ENCODE peak calls at places on chromosome 12, in four cellular contexts. One of them, this sample, is unnamed. For H3K4me1, the result is how much of the 10 kb centered on the place peaks cover.

GRCh38 chr12:57552692-57553321 is 3.0 kb downstream of the KIF5A start:
- DNase-seq in Peyer's patch: no peak
- DNase-seq in SJSA1: no peak
- DNase-seq in ascending aorta: no peak
- DNase-seq in this sample: no peak

GRCh38 chr12:16358896-16359295 is 11.5 kb downstream of the MGST1 start:
- DNase-seq in Peyer's patch: no peak
- DNase-seq in SJSA1: no peak
- DNase-seq in ascending aorta: no peak
- DNase-seq in this sample: no peak

GRCh38 chr12:2094597-2094996 is 41.8 kb downstream of the CACNA1C start:
- DNase-seq in Peyer's patch: no peak
- DNase-seq in SJSA1: no peak
- DNase-seq in ascending aorta: no peak
- DNase-seq in this sample: no peak

GRCh38 chr12:52903285-52903854 is 1.5 kb downstream of the KRT8 start:
- DNase-seq in Peyer's patch: peak
- DNase-seq in SJSA1: no peak
- DNase-seq in ascending aorta: peak
- DNase-seq in this sample: peak

GRCh38 chr12:41979574-41979973 is 165.1 kb downstream of the GXYLT1 start:
- DNase-seq in Peyer's patch: no peak
- DNase-seq in SJSA1: no peak
- DNase-seq in ascending aorta: no peak
- DNase-seq in this sample: no peak

GRCh38 chr12:62919827-62920226 is 15.1 kb downstream of the PPM1H start:
- DNase-seq in Peyer's patch: no peak
- DNase-seq in SJSA1: no peak
- DNase-seq in ascending aorta: no peak
- DNase-seq in this sample: no peak

GRCh38 chr12:90741611-90742010 is 213.4 kb downstream of the CCER1 start:
- DNase-seq in Peyer's patch: no peak
- DNase-seq in SJSA1: no peak
- DNase-seq in ascending aorta: no peak
- DNase-seq in this sample: no peak

GRCh38 chr12:121799175-121799841 is 4.5 kb upstream of the SETD1B start:
- DNase-seq in Peyer's patch: peak
- DNase-seq in SJSA1: no peak
- DNase-seq in ascending aorta: peak
- DNase-seq in this sample: peak

GRCh38 chr12:62602445-62603060 is 135.9 kb downstream of the MON2 start:
- DNase-seq in Peyer's patch: peak
- DNase-seq in SJSA1: peak
- DNase-seq in ascending aorta: peak
- DNase-seq in this sample: peak

GRCh38 chr12:42299392-42300308 is 26.2 kb downstream of the ZCRB1 start:
- DNase-seq in Peyer's patch: no peak
- DNase-seq in SJSA1: peak
- DNase-seq in ascending aorta: no peak
- DNase-seq in this sample: peak

GRCh38 chr12:86229772-86230171 is 26.4 kb downstream of the MGAT4C start:
- DNase-seq in Peyer's patch: no peak
- DNase-seq in SJSA1: no peak
- DNase-seq in ascending aorta: no peak
- DNase-seq in this sample: no peak
- H3K4me1 ChIP-seq in Peyer's patch: under half
- H3K4me1 ChIP-seq in SJSA1: under half
- H3K4me1 ChIP-seq in ascending aorta: under half
- H3K4me1 ChIP-seq in this sample: under half

GRCh38 chr12:4289334-4289878 is 15.8 kb downstream of the CCND2 start:
- DNase-seq in Peyer's patch: no peak
- DNase-seq in SJSA1: no peak
- DNase-seq in ascending aorta: peak
- DNase-seq in this sample: no peak
- H3K4me1 ChIP-seq in Peyer's patch: under half
- H3K4me1 ChIP-seq in SJSA1: under half
- H3K4me1 ChIP-seq in ascending aorta: under half
- H3K4me1 ChIP-seq in this sample: half or more

GRCh38 chr12:106311139-106311538 is 8.6 kb downstream of the TCP11L2 start:
- DNase-seq in Peyer's patch: no peak
- DNase-seq in SJSA1: no peak
- DNase-seq in ascending aorta: no peak
- DNase-seq in this sample: no peak
- H3K4me1 ChIP-seq in Peyer's patch: under half
- H3K4me1 ChIP-seq in SJSA1: under half
- H3K4me1 ChIP-seq in ascending aorta: under half
- H3K4me1 ChIP-seq in this sample: under half

GRCh38 chr12:124492879-124493808 is 74.3 kb downstream of the NCOR2 start:
- DNase-seq in Peyer's patch: no peak
- DNase-seq in SJSA1: no peak
- DNase-seq in ascending aorta: no peak
- DNase-seq in this sample: no peak

GRCh38 chr12:124490584-124491305 is 76.7 kb downstream of the NCOR2 start:
- DNase-seq in Peyer's patch: peak
- DNase-seq in SJSA1: no peak
- DNase-seq in ascending aorta: peak
- DNase-seq in this sample: no peak

GRCh38 chr12:124491856-124492420 is 75.5 kb downstream of the NCOR2 start:
- DNase-seq in Peyer's patch: no peak
- DNase-seq in SJSA1: no peak
- DNase-seq in ascending aorta: no peak
- DNase-seq in this sample: no peak

GRCh38 chr12:124489915-124490583 is 77.4 kb downstream of the NCOR2 start:
- DNase-seq in Peyer's patch: no peak
- DNase-seq in SJSA1: no peak
- DNase-seq in ascending aorta: no peak
- DNase-seq in this sample: no peak

DNA sequence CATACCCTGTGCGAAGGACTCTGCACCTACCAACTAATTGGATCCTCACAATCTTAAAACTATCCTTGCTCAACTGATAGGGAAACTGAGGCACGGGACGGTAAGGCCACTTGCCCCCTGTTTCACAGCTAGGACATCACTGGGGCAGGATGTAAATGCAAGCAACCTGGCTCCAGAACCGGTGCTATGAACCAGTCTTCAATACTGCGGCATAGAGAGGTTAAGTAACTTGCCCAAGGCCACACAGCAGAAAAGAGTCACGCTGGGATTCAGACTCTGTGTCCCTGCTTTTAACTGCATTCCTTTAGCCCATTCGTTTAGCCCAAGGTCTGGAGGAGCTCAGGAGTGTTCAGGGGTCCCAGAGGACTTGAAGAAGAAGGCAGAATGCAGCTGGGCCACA is 76.1 kb downstream of the NCOR2 start:
- DNase-seq in Peyer's patch: no peak
- DNase-seq in SJSA1: no peak
- DNase-seq in ascending aorta: no peak
- DNase-seq in this sample: no peak
- H3K4me1 ChIP-seq in Peyer's patch: under half
- H3K4me1 ChIP-seq in SJSA1: under half
- H3K4me1 ChIP-seq in ascending aorta: under half
- H3K4me1 ChIP-seq in this sample: under half

This sample was measured in CD8-positive, alpha-beta T cell.